ENCODE peak calls at places on chromosomes 2 and 18, in seven cellular contexts. R, V, I, O, F, M and X are unnamed samples.

GRCh38 chr2:234839285-234839684 is 112.5 kb upstream of the SH3BP4 start:
- DNase-seq in O (no peak), V (no peak), M (no peak), F (no peak), I (no peak), R (no peak), X (no peak)

GRCh38 chr2:94977826-94978225 is 47.7 kb upstream of the MAL start:
- DNase-seq in R (no peak), V (no peak), M (no peak), O (no peak), I (no peak), F (no peak), X (no peak)

GRCh38 chr2:7730449-7730848 is 813.2 kb downstream of the RNF144A start:
- DNase-seq in V (no peak), M (no peak), I (no peak), F (no peak), R (no peak), O (no peak), X (no peak)

GRCh38 chr2:37925063-37925897 is at the start of gene RMDN2:
- DNase-seq in I (peak; percentile 94), M (peak; percentile 88), F (peak; percentile 91), O (peak; percentile 94), V (peak; percentile 74), R (peak; percentile 53), X (peak; percentile 85)

GRCh38 chr18:34723143-34723542 is 13.0 kb downstream of the DTNA start:
- DNase-seq in O (no peak), V (no peak), M (no peak), R (no peak), I (no peak), F (no peak), X (no peak)

GRCh38 chr2:152402780-152403388 is 67.9 kb downstream of the FMNL2 start:
- DNase-seq in I (no peak), O (no peak), V (no peak), R (no peak), F (no peak), M (no peak), X (no peak)

GRCh38 chr2:146844226-146844990 is 1000.4 kb upstream of the ACVR2A start:
- DNase-seq in O (no peak), R (no peak), V (no peak), M (peak; percentile 6), I (no peak), F (no peak), X (no peak)

GRCh38 chr2:165239230-165239629 is at the start of gene SCN2A:
- DNase-seq in R (peak; percentile 3), M (no peak), O (no peak), V (no peak), I (peak; percentile 30), F (no peak), X (peak; percentile 46)

GRCh38 chr2:128395640-128396499 is 77.2 kb upstream of the HS6ST1 start:
- DNase-seq in V (no peak), F (no peak), I (no peak), R (no peak), O (no peak), M (no peak), X (no peak)

GRCh38 chr2:149597050-149598013 is 9.8 kb upstream of the MMADHC start:
- DNase-seq in I (peak; percentile 2), M (peak; percentile 30), O (no peak), F (no peak), R (no peak), V (no peak), X (no peak)

GRCh38 chr2:169397697-169398096 is 35.4 kb upstream of the LRP2 start:
- DNase-seq in O (no peak), R (no peak), I (no peak), F (no peak), V (no peak), M (no peak), X (no peak)

GRCh38 chr2:233867993-233868532 is at the start of gene MSL3B:
- DNase-seq in O (peak; percentile 40), F (no peak), R (no peak), V (no peak), M (no peak), I (peak; percentile 24), X (peak; percentile 25)